ENCODE peak calls at places on chromosomes 11 and 22, in seven cellular contexts. E, K, T, I, X, L and N are unnamed samples.

GRCh38 chr11:133134561-133135173 is 397.6 kb downstream of the OPCML start:
- DNase-seq in E (no peak), T (peak), L (peak), X (no peak), K (no peak), I (peak), N (peak)

GRCh38 chr11:74397531-74398243 is 546 bp downstream of the PGM2L1 start:
- DNase-seq in E (no peak), K (no peak), T (no peak), X (no peak), I (peak), L (no peak), N (peak)

GRCh38 chr22:46693634-46694422 is 44.2 kb downstream of the CERK start:
- DNase-seq in E (no peak), I (no peak), L (no peak), X (no peak), T (no peak), K (no peak), N (no peak)

GRCh38 chr22:19766235-19766505 is 5.6 kb downstream of the TBX1 start:
- DNase-seq in K (no peak), E (no peak), I (no peak), X (no peak), L (no peak), T (no peak), N (no peak)

GRCh38 chr11:94885133-94885532 is 88.2 kb downstream of the CWC15 start:
- DNase-seq in K (no peak), X (no peak), E (no peak), I (peak), L (no peak), T (no peak), N (no peak)

GRCh38 chr11:27211370-27212127 is 151.5 kb downstream of the CCDC34 start:
- DNase-seq in T (no peak), X (no peak), L (no peak), I (no peak), K (no peak), E (no peak), N (no peak)

GRCh38 chr11:21374381-21374780 is 705.0 kb downstream of the NELL1 start:
- DNase-seq in T (no peak), X (no peak), E (no peak), K (no peak), L (no peak), I (no peak), N (no peak)

GRCh38 chr22:45284705-45285305 is at the start of gene UPK3A:
- DNase-seq in E (no peak), L (peak), X (no peak), I (no peak), T (no peak), K (no peak), N (no peak)

GRCh38 chr11:2792376-2793250 is 92.8 kb upstream of the KCNQ1OT1 start:
- DNase-seq in K (no peak), I (no peak), L (peak), E (no peak), T (no peak), X (no peak), N (no peak)

GRCh38 chr11:119566299-119566698 is 143.3 kb upstream of the THY1 start:
- DNase-seq in I (no peak), T (no peak), K (no peak), X (no peak), L (no peak), E (no peak), N (no peak)

GRCh38 chr11:35682230-35683195 is 19.9 kb downstream of the TRIM44 start:
- DNase-seq in T (no peak), E (no peak), I (peak), K (peak), X (no peak), L (peak), N (peak)

GRCh38 chr11:17558025-17558780 is 11.1 kb downstream of the OTOG start:
- DNase-seq in L (no peak), T (no peak), K (no peak), I (no peak), E (no peak), X (no peak), N (no peak)

GRCh38 chr11:108906826-108907225 is 242.0 kb downstream of the DDX10 start:
- DNase-seq in L (no peak), I (peak), X (no peak), E (no peak), K (peak), T (no peak), N (peak)

GRCh38 chr11:83006877-83007330 is 64.8 kb downstream of the RAB30 start:
- DNase-seq in T (no peak), X (no peak), I (no peak), K (peak), L (peak), E (no peak), N (no peak)

GRCh38 chr11:724063-724732 is 18.2 kb downstream of the EPS8L2 start:
- DNase-seq in K (no peak), T (no peak), E (no peak), L (no peak), I (no peak), X (no peak), N (no peak)

GRCh38 chr22:29487587-29487986 is 7.6 kb downstream of the NEFH start:
- DNase-seq in X (no peak), T (no peak), K (no peak), L (no peak), E (no peak), I (no peak), N (no peak)

GRCh38 chr11:64619811-64620285 is 28.8 kb downstream of the SLC22A12 start:
- DNase-seq in I (peak), T (no peak), E (peak), L (peak), X (no peak), K (peak), N (peak)

GRCh38 chr22:20114506-20115475 is 1.1 kb upstream of the RANBP1 start:
- DNase-seq in T (no peak), X (no peak), I (no peak), E (no peak), L (no peak), K (no peak), N (no peak)

GRCh38 chr11:13928566-13929251 is 33.8 kb upstream of the SPON1 start:
- DNase-seq in K (peak), E (no peak), T (no peak), L (peak), X (peak), I (peak), N (peak)

GRCh38 chr11:62611705-62612365 is 740 bp downstream of the EML3 start:
- DNase-seq in L (peak), T (no peak), X (no peak), I (peak), E (no peak), K (peak), N (peak)

GRCh38 chr22:49966041-49966715 is 5.6 kb downstream of the PIM3 start:
- DNase-seq in I (no peak), E (no peak), X (no peak), T (no peak), L (no peak), K (no peak), N (no peak)

GRCh38 chr22:42604403-42604802 is 10.3 kb downstream of the POLDIP3 start:
- DNase-seq in E (no peak), X (no peak), I (no peak), T (no peak), K (peak), L (no peak), N (peak)

GRCh38 chr11:134951305-134951700 is 539.3 kb upstream of the B3GAT1 start:
- DNase-seq in E (peak), I (peak), K (peak), X (peak), T (no peak), L (no peak), N (peak)

GRCh38 chr11:35893796-35894475 is 49.9 kb upstream of the LDLRAD3 start:
- DNase-seq in K (no peak), X (no peak), T (peak), I (no peak), E (peak), L (no peak), N (peak)

GRCh38 chr11:870127-870413 is 27.4 kb downstream of the TSPAN4 start:
- DNase-seq in T (no peak), K (no peak), I (no peak), L (no peak), X (no peak), E (no peak), N (no peak)

GRCh38 chr22:42910221-42910942 is 53.3 kb upstream of the ARFGAP3 start:
- DNase-seq in L (no peak), I (no peak), X (no peak), K (no peak), T (no peak), E (no peak), N (no peak)

GRCh38 chr11:132058211-132058772 is 687.9 kb downstream of the NTM start:
- DNase-seq in E (no peak), T (no peak), I (peak), L (peak), K (peak), X (no peak), N (peak)

GRCh38 chr11:11798586-11799438 is 43.0 kb upstream of the USP47 start:
- DNase-seq in L (peak), T (no peak), X (peak), K (peak), E (peak), I (peak), N (peak)

GRCh38 chr11:71372693-71373657 is 75.2 kb downstream of the DHCR7 start:
- DNase-seq in E (peak), X (peak), I (peak), L (no peak), T (no peak), K (peak), N (peak)

GRCh38 chr22:45310331-45311032 is 748 bp downstream of the FAM118A start:
- DNase-seq in E (no peak), K (no peak), X (no peak), T (no peak), I (no peak), L (no peak), N (no peak)

GRCh38 chr11:84847842-84848241 is 779.3 kb downstream of the DLG2 start:
- DNase-seq in T (no peak), I (no peak), E (no peak), X (no peak), K (no peak), L (no peak), N (no peak)

GRCh38 chr11:122155765-122156527 is 39.9 kb upstream of the BLID start:
- DNase-seq in K (peak), E (no peak), T (no peak), L (no peak), I (no peak), X (no peak), N (no peak)

GRCh38 chr11:15725246-15725645 is 610.5 kb downstream of the INSC start:
- DNase-seq in X (no peak), I (no peak), L (no peak), T (no peak), K (no peak), E (no peak), N (no peak)

GRCh38 chr11:15727125-15727524 is 612.4 kb downstream of the INSC start:
- DNase-seq in L (no peak), K (no peak), I (no peak), E (no peak), T (no peak), X (no peak), N (no peak)

GRCh38 chr11:15726221-15726746 is 611.6 kb downstream of the INSC start:
- DNase-seq in K (no peak), T (no peak), X (no peak), L (no peak), I (no peak), E (no peak), N (no peak)

GRCh38 chr11:15735711-15736110 is 620.6 kb downstream of the SOX6 start:
- DNase-seq in E (no peak), L (no peak), X (no peak), I (no peak), K (no peak), T (no peak), N (no peak)

DNA sequence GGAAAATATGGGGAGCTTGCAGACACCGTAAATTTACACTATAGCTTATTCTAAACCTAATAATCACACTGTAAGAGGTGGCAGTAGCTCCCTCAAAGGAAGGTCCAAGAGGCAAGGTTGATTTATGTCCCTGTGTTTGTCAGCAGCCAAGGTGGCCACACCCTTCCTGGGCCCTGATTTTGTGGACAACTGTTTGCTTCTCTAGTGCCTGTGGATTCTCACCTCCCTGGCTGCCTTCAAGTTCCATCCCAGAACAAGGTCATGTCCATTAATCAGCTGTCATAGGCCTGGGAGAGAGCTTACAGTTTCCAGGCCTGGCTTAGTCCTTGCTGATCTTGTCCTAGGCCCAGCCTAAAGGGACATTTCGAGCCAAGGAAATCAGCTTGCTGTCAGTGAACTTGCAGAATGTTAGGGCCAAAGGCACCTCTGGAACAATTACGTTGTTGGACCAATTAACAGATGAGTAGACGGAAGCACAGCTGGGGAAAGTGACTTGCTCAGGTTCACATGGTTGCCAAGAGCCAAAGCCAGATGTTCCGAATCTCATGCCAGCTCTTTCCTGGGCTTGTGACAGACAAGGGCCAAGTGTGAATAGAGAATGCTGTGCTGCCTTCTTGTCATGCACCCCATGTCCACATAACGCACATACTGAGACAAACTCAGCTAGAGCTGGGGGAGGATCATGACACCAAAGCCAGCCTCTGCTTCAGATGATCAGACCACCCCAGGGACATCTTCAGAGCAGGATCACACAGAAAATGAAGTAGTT is 616.1 kb downstream of the INSC start:
- DNase-seq in I (no peak), L (peak), E (no peak), K (no peak), X (no peak), T (no peak), N (no peak)
- TF ChIP-seq CTCF in I (no peak), L (no peak), E (no peak), K (no peak), X (no peak), T (no peak), N (no peak)

GRCh38 chr11:33701302-33701701 is 676 bp upstream of the C11orf91 start:
- DNase-seq in X (no peak), K (no peak), E (no peak), T (no peak), L (no peak), I (no peak), N (peak)
- H3K4me3 ChIP-seq in X (peak), K (peak), E (peak), T (peak), L (no peak), I (peak), N (peak)

GRCh38 chr11:8792636-8793035 is 110.0 kb downstream of the RPL27A start:
- DNase-seq in X (no peak), K (no peak), E (no peak), T (no peak), L (no peak), I (no peak), N (no peak)

GRCh38 chr11:8794126-8794525 is 111.5 kb downstream of the RPL27A start:
- DNase-seq in K (no peak), I (no peak), L (no peak), T (no peak), X (no peak), E (no peak), N (no peak)

GRCh38 chr11:8793114-8793777 is 110.7 kb downstream of the RPL27A start:
- DNase-seq in E (no peak), K (no peak), I (no peak), L (no peak), T (no peak), X (no peak), N (no peak)

GRCh38 chr11:8796926-8797325 is 114.1 kb upstream of the AKIP1 start:
- DNase-seq in L (no peak), T (no peak), X (no peak), K (no peak), E (no peak), I (no peak), N (no peak)

GRCh38 chr11:8794677-8795103 is 112.1 kb downstream of the RPL27A start:
- DNase-seq in E (no peak), I (no peak), L (peak), K (no peak), T (no peak), X (no peak), N (no peak)
- TF ChIP-seq CTCF in E (peak), I (peak), L (peak), K (peak), T (peak), X (peak), N (peak)

GRCh38 chr11:60767388-60767811 is 10.7 kb downstream of the MS4A15 start:
- DNase-seq in T (no peak), K (no peak), E (no peak), L (no peak), X (no peak), I (no peak), N (no peak)

GRCh38 chr11:60763692-60764369 is 7.2 kb downstream of the MS4A15 start:
- DNase-seq in X (no peak), E (no peak), T (no peak), K (no peak), L (no peak), I (no peak), N (no peak)

GRCh38 chr11:60766547-60766946 is 9.9 kb downstream of the MS4A15 start:
- DNase-seq in L (no peak), E (no peak), X (no peak), I (no peak), K (no peak), T (no peak), N (no peak)

GRCh38 chr11:60764879-60765278 is 8.2 kb downstream of the MS4A15 start:
- DNase-seq in K (no peak), T (no peak), I (no peak), X (no peak), E (no peak), L (no peak), N (peak)

GRCh38 chr11:60765355-60765754 is 8.7 kb downstream of the MS4A15 start:
- DNase-seq in E (no peak), L (no peak), K (no peak), X (no peak), I (no peak), T (no peak), N (no peak)
- H3K4me3 ChIP-seq in E (no peak), L (no peak), K (no peak), X (no peak), I (no peak), T (no peak), N (no peak)

GRCh38 chr11:59079089-59079488 is 7.0 kb upstream of the GLYATL1B start:
- DNase-seq in X (no peak), K (no peak), I (no peak), L (no peak), T (no peak), E (no peak), N (no peak)

GRCh38 chr11:59076876-59077571 is 9.1 kb upstream of the GLYATL1B start:
- DNase-seq in L (no peak), K (no peak), X (no peak), T (no peak), E (no peak), I (no peak), N (no peak)

DNA sequence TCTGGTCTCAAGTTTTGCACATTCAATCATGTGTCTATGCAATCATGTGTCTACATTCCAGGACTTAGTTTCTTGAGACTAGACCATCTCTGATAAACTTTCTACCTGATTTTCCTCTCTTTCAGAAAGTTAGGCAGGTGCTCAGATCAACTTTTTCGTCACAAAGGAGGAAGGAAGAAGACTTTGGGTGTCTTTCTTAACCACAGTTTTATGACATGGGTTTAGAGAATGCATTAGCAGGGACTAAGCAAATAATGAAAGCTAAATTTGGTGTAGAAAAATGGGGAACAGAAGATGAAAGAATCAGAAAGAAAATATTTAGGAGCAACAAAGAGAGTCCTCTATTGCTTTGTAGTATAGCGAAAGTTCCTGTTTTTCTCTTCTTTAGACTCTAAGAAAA is 7.7 kb upstream of the GLYATL1B start:
- DNase-seq in T (no peak), L (no peak), K (no peak), X (no peak), I (no peak), E (no peak), N (no peak)
- TF ChIP-seq CTCF in T (no peak), L (no peak), K (no peak), X (no peak), I (no peak), E (no peak), N (no peak)

DNA sequence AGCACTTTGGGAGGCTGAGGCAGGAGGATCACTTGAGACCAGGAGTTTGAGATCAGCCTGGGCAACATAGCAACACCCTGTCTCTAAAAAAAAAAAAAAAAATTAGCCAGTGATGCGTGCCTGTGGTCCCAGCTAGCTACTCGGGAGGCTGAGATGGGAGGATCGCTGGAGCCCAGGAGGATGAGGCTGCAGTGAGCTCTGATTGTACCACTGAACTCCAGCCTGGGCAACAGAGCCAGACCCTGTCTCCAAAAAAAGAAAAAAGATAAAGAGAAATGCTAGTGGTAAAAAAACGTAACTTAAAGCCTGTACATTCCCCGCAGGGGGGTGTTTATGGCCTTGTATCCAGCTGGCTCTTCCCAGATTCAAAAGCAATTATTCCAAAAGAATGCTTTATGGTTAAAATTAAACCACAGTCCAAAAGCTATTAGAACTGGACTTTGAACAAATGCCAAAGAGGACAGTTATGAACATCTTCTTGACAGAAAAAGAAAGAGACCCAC is 16.4 kb upstream of the SNX32 start:
- DNase-seq in K (peak), L (no peak), I (peak), T (no peak), E (no peak), X (no peak), N (no peak)
- H3K4me3 ChIP-seq in K (peak), L (no peak), I (peak), T (peak), E (peak), X (peak), N (peak)